ENCODE peak calls at places on chromosomes 7 and 10, in seven cellular contexts. D is heart left ventricle; H is astrocyte; I is GM23248; K is Panc1; Q is OCI-LY7; J is naive thymus-derived CD4-positive, alpha-beta T cell. W is an unnamed sample. For H3K36me3, the result is how much of the 10 kb centered on the place peaks cover.

GRCh38 chr10:87945994-87946393 is 82.6 kb downstream of the PTEN start:
- DNase-seq in H (no peak), K (no peak), D (no peak), I (no peak), J (no peak), Q (no peak), W (no peak)

GRCh38 chr7:27478104-27478503 is 184.6 kb downstream of the HIBADH start:
- DNase-seq in Q (no peak), I (no peak), D (no peak), J (no peak), H (no peak), K (no peak), W (no peak)

GRCh38 chr7:104642551-104642950 is 314.1 kb downstream of the LHFPL3 start:
- DNase-seq in K (no peak), D (no peak), J (no peak), Q (no peak), H (no peak), I (no peak), W (no peak)

GRCh38 chr10:86684305-86684704 is 16.0 kb downstream of the LDB3 start:
- DNase-seq in D (peak), H (no peak), Q (no peak), J (no peak), K (no peak), I (peak), W (no peak)

GRCh38 chr7:3747452-3747851 is 446.4 kb downstream of the SDK1 start:
- DNase-seq in K (no peak), I (no peak), Q (peak), D (no peak), H (no peak), J (no peak), W (no peak)

GRCh38 chr7:140564643-140565042 is 76.0 kb downstream of the DENND2A start:
- DNase-seq in H (peak), D (no peak), I (peak), J (no peak), K (no peak), Q (no peak), W (no peak)

GRCh38 chr7:281637-282036 is 8.3 kb upstream of the FOXL3 start:
- DNase-seq in K (no peak), H (no peak), J (no peak), D (peak), Q (no peak), I (no peak), W (no peak)

GRCh38 chr7:27409776-27410175 is 167.2 kb downstream of the EVX1 start:
- DNase-seq in K (no peak), J (no peak), Q (no peak), I (peak), D (no peak), H (no peak), W (no peak)

GRCh38 chr10:112314822-112315474 is 31.7 kb downstream of the TECTB start:
- DNase-seq in Q (peak), I (peak), H (peak), J (peak), K (peak), D (peak), W (peak)

GRCh38 chr7:154613811-154614210 is 389.1 kb downstream of the PAXIP1 start:
- DNase-seq in D (no peak), K (no peak), I (no peak), Q (no peak), J (no peak), H (no peak), W (no peak)

GRCh38 chr10:68435803-68436202 is 28.7 kb upstream of the RUFY2 start:
- DNase-seq in I (no peak), J (no peak), Q (no peak), D (no peak), H (no peak), K (no peak), W (no peak)

GRCh38 chr7:156618791-156619367 is 21.7 kb upstream of the RNF32 start:
- DNase-seq in J (no peak), I (no peak), K (no peak), D (no peak), Q (no peak), H (no peak), W (no peak)

GRCh38 chr7:135493362-135493761 is 16.5 kb downstream of the CNOT4 start:
- DNase-seq in Q (no peak), K (no peak), D (no peak), J (no peak), I (no peak), H (no peak), W (no peak)

GRCh38 chr10:15346440-15347141 is 24.5 kb downstream of the FAM171A1 start:
- DNase-seq in K (no peak), H (peak), Q (no peak), J (no peak), I (peak), D (peak), W (no peak)

GRCh38 chr10:672139-672538 is 17.3 kb downstream of the DIP2C start:
- DNase-seq in Q (no peak), J (no peak), H (no peak), I (no peak), D (no peak), K (no peak), W (no peak)

GRCh38 chr10:132526676-132527075 is 10.9 kb upstream of the INPP5A start:
- DNase-seq in D (peak), H (peak), I (peak), J (no peak), Q (no peak), K (no peak), W (no peak)

GRCh38 chr10:62302760-62303159 is 34.1 kb upstream of the RTKN2 start:
- DNase-seq in K (no peak), Q (no peak), J (no peak), H (no peak), I (no peak), D (no peak), W (no peak)

GRCh38 chr10:12448729-12449391 is 99.5 kb downstream of the CAMK1D start:
- DNase-seq in Q (peak), K (peak), J (peak), D (no peak), H (peak), I (peak), W (peak)

GRCh38 chr10:26735435-26735834 is 37.9 kb downstream of the PDSS1 start:
- DNase-seq in D (no peak), J (no peak), I (no peak), K (no peak), Q (no peak), H (no peak), W (no peak)

GRCh38 chr10:58573144-58573543 is 60.5 kb downstream of the BICC1 start:
- DNase-seq in K (no peak), J (no peak), H (no peak), Q (no peak), I (peak), D (no peak), W (no peak)

GRCh38 chr7:76000566-76000965 is 6.2 kb upstream of the TMEM120A start:
- DNase-seq in D (no peak), Q (no peak), I (no peak), J (no peak), K (no peak), H (no peak), W (no peak)

GRCh38 chr10:133213641-133214467 is 16.2 kb upstream of the UTF1 start:
- DNase-seq in H (no peak), Q (no peak), J (no peak), I (no peak), K (no peak), D (peak), W (no peak)

GRCh38 chr10:60377955-60378354 is 11.7 kb downstream of the ANK3 start:
- DNase-seq in J (no peak), K (no peak), H (peak), D (no peak), Q (no peak), I (peak), W (no peak)

GRCh38 chr10:60375293-60376004 is 14.2 kb downstream of the ANK3 start:
- DNase-seq in D (no peak), I (no peak), K (no peak), Q (no peak), J (no peak), H (no peak), W (no peak)

GRCh38 chr10:60372436-60372835 is 17.2 kb downstream of the ANK3 start:
- DNase-seq in J (no peak), H (no peak), D (no peak), K (no peak), Q (no peak), I (no peak), W (no peak)

GRCh38 chr10:60376953-60377352 is 12.7 kb downstream of the ANK3 start:
- DNase-seq in D (no peak), I (no peak), Q (no peak), K (no peak), H (no peak), J (no peak), W (no peak)

DNA sequence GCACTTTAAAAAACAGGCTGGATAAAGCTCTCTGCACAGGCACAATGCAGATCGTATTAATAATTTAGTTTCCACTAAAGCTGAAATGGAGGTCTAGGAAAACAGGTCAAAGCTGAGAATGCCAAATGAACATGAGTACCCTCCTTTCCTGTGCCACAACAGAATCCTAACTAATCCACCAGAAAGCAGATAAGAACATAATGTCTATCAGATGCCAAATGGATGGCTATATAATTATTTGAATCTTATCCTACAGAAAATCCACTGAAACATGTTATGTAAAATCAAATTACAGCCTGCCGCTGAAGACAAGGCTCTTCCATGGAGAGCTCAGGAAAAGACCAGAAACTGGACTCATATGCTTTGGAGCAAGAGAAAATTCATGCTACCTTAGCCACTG is 13.5 kb downstream of the ANK3 start:
- DNase-seq in K (no peak), Q (no peak), D (no peak), I (no peak), J (no peak), H (no peak), W (no peak)
- H3K4me3 ChIP-seq in K (no peak), Q (no peak), D (no peak), I (no peak), J (no peak), H (no peak), W (no peak)

GRCh38 chr10:48945441-48946143 is 6.0 kb upstream of the LRRC18 start:
- DNase-seq in Q (no peak), I (no peak), J (no peak), D (no peak), K (no peak), H (no peak), W (no peak)

GRCh38 chr10:48941427-48942075 is 1.9 kb upstream of the LRRC18 start:
- DNase-seq in K (no peak), H (no peak), I (no peak), Q (no peak), D (no peak), J (no peak), W (no peak)

GRCh38 chr10:48944171-48944570 is 4.5 kb upstream of the LRRC18 start:
- DNase-seq in J (no peak), K (no peak), I (no peak), Q (no peak), D (no peak), H (no peak), W (no peak)

GRCh38 chr10:48940958-48941357 is 1.3 kb upstream of the LRRC18 start:
- DNase-seq in D (no peak), J (no peak), I (no peak), Q (no peak), H (no peak), K (no peak), W (no peak)

DNA sequence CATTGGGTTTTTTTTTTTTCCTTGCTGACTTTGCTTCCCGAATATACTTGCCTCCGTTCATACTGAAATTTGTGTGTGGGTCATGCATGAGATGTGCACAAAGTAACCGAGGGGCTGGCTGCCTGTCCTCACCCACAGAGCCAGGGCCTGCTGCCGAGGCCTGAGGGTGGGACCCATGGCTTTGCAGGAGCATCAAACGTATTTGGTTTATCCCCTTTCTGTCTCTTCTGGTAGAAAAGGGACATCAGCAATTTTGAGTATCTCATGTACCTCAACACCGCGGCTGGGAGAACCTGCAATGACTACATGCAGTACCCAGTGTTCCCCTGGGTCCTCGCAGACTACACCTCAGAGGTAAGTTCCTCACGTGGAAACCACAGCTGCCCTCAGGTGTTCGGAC is 3.5 kb upstream of the LRRC18 start:
- DNase-seq in D (no peak), Q (no peak), K (no peak), H (no peak), I (no peak), J (no peak), W (no peak)
- H3K36me3 ChIP-seq in D (under half), Q (half or more), K (under half), H (under half), I (under half), J (under half), W (under half)

DNA sequence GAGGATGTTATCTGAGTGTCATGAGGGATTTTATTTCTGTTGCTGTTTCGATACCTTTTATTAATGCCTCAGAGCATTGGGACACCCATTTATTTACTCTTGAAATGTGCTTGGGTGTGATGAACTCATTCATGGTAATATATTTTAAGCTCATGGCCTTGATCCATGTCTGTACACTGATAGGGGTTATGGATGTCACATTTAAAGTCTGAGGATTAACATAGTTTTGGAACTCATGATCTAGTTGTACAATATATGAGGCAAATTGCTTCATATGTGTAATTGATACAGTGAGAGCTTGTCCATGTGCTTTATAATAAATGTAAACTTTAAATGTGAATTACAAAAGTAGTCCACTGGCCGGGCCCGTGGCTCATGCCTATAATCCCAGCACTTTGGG is 23.0 kb upstream of the ZRANB1 start:
- DNase-seq in D (no peak), H (no peak), K (no peak), J (no peak), I (peak), Q (no peak), W (no peak)
- H3K4me3 ChIP-seq in D (peak), H (peak), K (peak), J (no peak), I (peak), Q (peak), W (no peak)

GRCh38 chr7:19530852-19531251 is 178.0 kb downstream of the POLR1F start:
- DNase-seq in I (no peak), Q (no peak), H (no peak), J (no peak), D (no peak), K (no peak), W (no peak)

GRCh38 chr7:19533266-19533665 is 175.6 kb downstream of the POLR1F start:
- DNase-seq in H (no peak), Q (no peak), K (no peak), J (no peak), D (no peak), I (no peak), W (no peak)

GRCh38 chr7:19526639-19527038 is 182.2 kb downstream of the POLR1F start:
- DNase-seq in K (no peak), J (no peak), D (no peak), H (no peak), Q (no peak), I (no peak), W (no peak)

GRCh38 chr7:19530261-19530660 is 178.6 kb downstream of the POLR1F start:
- DNase-seq in J (no peak), H (no peak), Q (no peak), I (no peak), K (no peak), D (no peak), W (no peak)
- H3K36me3 ChIP-seq in J (under half), H (under half), Q (under half), I (under half), K (under half), D (under half), W (under half)

DNA sequence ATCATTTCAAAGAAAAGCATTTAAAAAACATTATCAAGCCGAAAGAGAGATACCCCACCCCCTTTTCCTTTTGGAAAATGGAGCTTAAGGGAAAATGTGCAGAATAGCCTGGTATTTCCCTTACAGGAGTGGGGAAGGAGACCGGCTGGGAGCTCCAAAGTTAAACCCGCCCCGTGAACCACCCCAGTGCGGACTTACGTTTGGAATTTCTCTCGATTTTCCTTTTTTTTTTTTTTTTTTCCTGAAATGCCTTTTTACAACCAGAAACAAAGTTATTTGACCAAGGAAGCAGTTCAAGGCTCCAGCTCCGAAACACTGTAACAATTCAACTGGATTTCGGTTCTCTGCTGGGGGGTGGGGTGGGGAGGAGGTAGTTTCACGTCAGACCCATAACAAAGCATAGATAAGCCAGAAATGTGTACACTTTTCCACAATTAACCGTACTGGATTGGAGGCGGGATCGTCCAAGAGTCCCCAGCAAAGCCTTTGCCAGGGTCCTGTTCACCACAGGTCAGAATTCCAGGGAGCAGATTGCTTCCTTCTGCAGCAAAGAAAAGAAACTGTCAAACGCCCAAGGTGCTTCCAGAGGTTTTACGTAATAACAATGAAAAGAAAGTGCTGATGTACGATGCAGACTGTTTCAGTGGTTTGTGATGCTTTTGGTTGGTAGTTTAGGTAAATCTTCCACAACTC is 6.7 kb downstream of the SKIDA1 start:
- DNase-seq in D (no peak), K (no peak), J (no peak), Q (no peak), I (peak), H (peak), W (no peak)
- H3K4me3 ChIP-seq in D (peak), K (peak), J (no peak), Q (no peak), I (peak), H (peak), W (no peak)

W was measured in lung.